ENCODE peak calls at places on chromosome 19, in seven cellular contexts. F, A, I, V, X, S and E are unnamed samples.

GRCh38 chr19:45117167-45117594 is 24.2 kb downstream of the PPP1R37 start:
- DNase-seq in F (peak; percentile 48), A (no peak), I (no peak), V (peak; percentile 48), X (peak; percentile 36), S (no peak), E (no peak)

GRCh38 chr19:32626969-32627368 is 46.0 kb downstream of the PDCD5 start:
- DNase-seq in F (no peak), A (no peak), I (no peak), V (no peak), X (no peak), S (no peak), E (no peak)

GRCh38 chr19:6216996-6217751 is 62.6 kb downstream of the MLLT1 start:
- DNase-seq in F (peak; percentile 93), A (no peak), I (no peak), V (no peak), X (no peak), S (no peak), E (no peak)

GRCh38 chr19:10762656-10763055 is 44.8 kb downstream of the DNM2 start:
- DNase-seq in F (no peak), A (no peak), I (no peak), V (peak; percentile 65), X (peak; percentile 49), S (no peak), E (peak; percentile 67)

GRCh38 chr19:51503891-51504290 is 2.3 kb upstream of the SIGLEC12 start:
- DNase-seq in F (no peak), A (no peak), I (no peak), V (no peak), X (no peak), S (no peak), E (no peak)

GRCh38 chr19:16587031-16588023 is 15.1 kb upstream of the SLC35E1 start:
- DNase-seq in F (peak; percentile 65), A (peak; percentile 36), I (peak; percentile 65), V (peak; percentile 72), X (peak; percentile 71), S (no peak), E (no peak)

GRCh38 chr19:14090509-14091085 is at the start of gene SAMD1:
- DNase-seq in F (peak; percentile 95), A (peak; percentile 86), I (peak; percentile 89), V (peak; percentile 88), X (peak; percentile 82), S (peak; percentile 94), E (peak; percentile 94)

GRCh38 chr19:39407644-39408391 is 1.2 kb downstream of the ZFP36 start:
- DNase-seq in F (peak; percentile 48), A (no peak), I (no peak), V (peak; percentile 89), X (peak; percentile 72), S (peak; percentile 39), E (peak; percentile 59)

GRCh38 chr19:20367811-20368294 is 197.7 kb downstream of the ZNF737 start:
- DNase-seq in F (no peak), A (no peak), I (no peak), V (no peak), X (no peak), S (no peak), E (no peak)

GRCh38 chr19:45496349-45496953 is 396 bp downstream of the RTN2 start:
- DNase-seq in F (peak; percentile 69), A (no peak), I (peak; percentile 10), V (peak; percentile 55), X (peak; percentile 63), S (peak; percentile 50), E (no peak)

GRCh38 chr19:2627319-2627829 is 75.1 kb downstream of the GNG7 start:
- DNase-seq in F (peak; percentile 98), A (peak; percentile 79), I (peak; percentile 99), V (no peak), X (no peak), S (peak; percentile 97), E (peak; percentile 56)

GRCh38 chr19:29467824-29468401 is 57.9 kb upstream of the VSTM2B start:
- DNase-seq in F (no peak), A (no peak), I (peak; percentile 26), V (peak; percentile 45), X (no peak), S (no peak), E (no peak)

GRCh38 chr19:10009269-10009665 is 1.0 kb downstream of the COL5A3 start:
- DNase-seq in F (peak; percentile 71), A (peak; percentile 67), I (peak; percentile 90), V (peak; percentile 40), X (peak; percentile 54), S (peak; percentile 53), E (peak; percentile 87)

GRCh38 chr19:19672816-19673215 is 4.2 kb downstream of the ZNF101 start:
- DNase-seq in F (no peak), A (no peak), I (peak; percentile 24), V (no peak), X (no peak), S (no peak), E (no peak)